ENCODE peak calls at places on chromosomes 3 and 15, in five cellular contexts. One of them, this sample, is unnamed.

GRCh38 chr3:129490273-129490675 is 38.2 kb upstream of the RHO start:
- DNase-seq in caudate nucleus: peak
- DNase-seq in activated T-helper 1 cell treated with Interleukin-2 at 50 U/mL for 16 hours: peak
- DNase-seq in stimulated activated naive B cell treated with anti-CD40 and anti-IgM and Interleukin-4, amounts not matched to agents 10 μg/mL and 1 μg/mL and 100 μg/mL, for 72 hours: peak
- DNase-seq in uterus: peak
- DNase-seq in this sample: peak

GRCh38 chr15:31975446-31976229 is 54.7 kb upstream of the CHRNA7 start:
- DNase-seq in stimulated activated naive B cell treated with anti-CD40 and anti-IgM and Interleukin-4, amounts not matched to agents 10 μg/mL and 1 μg/mL and 100 μg/mL, for 72 hours: no peak
- DNase-seq in activated T-helper 1 cell treated with Interleukin-2 at 50 U/mL for 16 hours: no peak
- DNase-seq in caudate nucleus: no peak
- DNase-seq in uterus: no peak
- DNase-seq in this sample: no peak

GRCh38 chr3:29083081-29083480 is 197.8 kb upstream of the RBMS3 start:
- DNase-seq in activated T-helper 1 cell treated with Interleukin-2 at 50 U/mL for 16 hours: no peak
- DNase-seq in caudate nucleus: no peak
- DNase-seq in stimulated activated naive B cell treated with anti-CD40 and anti-IgM and Interleukin-4, amounts not matched to agents 10 μg/mL and 1 μg/mL and 100 μg/mL, for 72 hours: no peak
- DNase-seq in uterus: no peak
- DNase-seq in this sample: no peak

GRCh38 chr3:129366312-129366831 is 62.1 kb downstream of the EFCAB12 start:
- DNase-seq in activated T-helper 1 cell treated with Interleukin-2 at 50 U/mL for 16 hours: no peak
- DNase-seq in uterus: no peak
- DNase-seq in stimulated activated naive B cell treated with anti-CD40 and anti-IgM and Interleukin-4, amounts not matched to agents 10 μg/mL and 1 μg/mL and 100 μg/mL, for 72 hours: no peak
- DNase-seq in caudate nucleus: no peak
- DNase-seq in this sample: no peak

GRCh38 chr15:89206908-89207331 is 14.5 kb downstream of the RLBP1 start:
- DNase-seq in uterus: peak
- DNase-seq in activated T-helper 1 cell treated with Interleukin-2 at 50 U/mL for 16 hours: peak
- DNase-seq in stimulated activated naive B cell treated with anti-CD40 and anti-IgM and Interleukin-4, amounts not matched to agents 10 μg/mL and 1 μg/mL and 100 μg/mL, for 72 hours: peak
- DNase-seq in caudate nucleus: peak
- DNase-seq in this sample: peak

GRCh38 chr3:9012521-9012920 is 49.2 kb upstream of the RAD18 start:
- DNase-seq in activated T-helper 1 cell treated with Interleukin-2 at 50 U/mL for 16 hours: no peak
- DNase-seq in caudate nucleus: no peak
- DNase-seq in uterus: no peak
- DNase-seq in stimulated activated naive B cell treated with anti-CD40 and anti-IgM and Interleukin-4, amounts not matched to agents 10 μg/mL and 1 μg/mL and 100 μg/mL, for 72 hours: no peak
- DNase-seq in this sample: no peak

GRCh38 chr3:174776123-174776522 is 83.0 kb upstream of the NAALADL2 start:
- DNase-seq in stimulated activated naive B cell treated with anti-CD40 and anti-IgM and Interleukin-4, amounts not matched to agents 10 μg/mL and 1 μg/mL and 100 μg/mL, for 72 hours: no peak
- DNase-seq in caudate nucleus: no peak
- DNase-seq in uterus: no peak
- DNase-seq in activated T-helper 1 cell treated with Interleukin-2 at 50 U/mL for 16 hours: no peak
- DNase-seq in this sample: no peak

GRCh38 chr3:133578548-133579191 is 5.2 kb downstream of the CDV3 start:
- DNase-seq in activated T-helper 1 cell treated with Interleukin-2 at 50 U/mL for 16 hours: no peak
- DNase-seq in caudate nucleus: no peak
- DNase-seq in uterus: no peak
- DNase-seq in stimulated activated naive B cell treated with anti-CD40 and anti-IgM and Interleukin-4, amounts not matched to agents 10 μg/mL and 1 μg/mL and 100 μg/mL, for 72 hours: no peak
- DNase-seq in this sample: no peak

GRCh38 chr15:58293622-58294550 is 137.9 kb upstream of the LIPC start:
- DNase-seq in activated T-helper 1 cell treated with Interleukin-2 at 50 U/mL for 16 hours: no peak
- DNase-seq in caudate nucleus: no peak
- DNase-seq in uterus: no peak
- DNase-seq in stimulated activated naive B cell treated with anti-CD40 and anti-IgM and Interleukin-4, amounts not matched to agents 10 μg/mL and 1 μg/mL and 100 μg/mL, for 72 hours: no peak
- DNase-seq in this sample: no peak

GRCh38 chr3:107461721-107462120 is 61.0 kb upstream of the BBX start:
- DNase-seq in stimulated activated naive B cell treated with anti-CD40 and anti-IgM and Interleukin-4, amounts not matched to agents 10 μg/mL and 1 μg/mL and 100 μg/mL, for 72 hours: no peak
- DNase-seq in uterus: no peak
- DNase-seq in activated T-helper 1 cell treated with Interleukin-2 at 50 U/mL for 16 hours: no peak
- DNase-seq in caudate nucleus: no peak
- DNase-seq in this sample: no peak

GRCh38 chr3:71355862-71356261 is 227.7 kb downstream of the FOXP1 start:
- DNase-seq in stimulated activated naive B cell treated with anti-CD40 and anti-IgM and Interleukin-4, amounts not matched to agents 10 μg/mL and 1 μg/mL and 100 μg/mL, for 72 hours: peak
- DNase-seq in activated T-helper 1 cell treated with Interleukin-2 at 50 U/mL for 16 hours: no peak
- DNase-seq in caudate nucleus: no peak
- DNase-seq in uterus: no peak
- DNase-seq in this sample: no peak

GRCh38 chr15:34855893-34856292 is 60.5 kb upstream of the ACTC1 start:
- DNase-seq in stimulated activated naive B cell treated with anti-CD40 and anti-IgM and Interleukin-4, amounts not matched to agents 10 μg/mL and 1 μg/mL and 100 μg/mL, for 72 hours: no peak
- DNase-seq in activated T-helper 1 cell treated with Interleukin-2 at 50 U/mL for 16 hours: no peak
- DNase-seq in caudate nucleus: no peak
- DNase-seq in uterus: no peak
- DNase-seq in this sample: peak

GRCh38 chr3:183777016-183777618 is 48.3 kb downstream of the MAP6D1 start:
- DNase-seq in caudate nucleus: no peak
- DNase-seq in activated T-helper 1 cell treated with Interleukin-2 at 50 U/mL for 16 hours: no peak
- DNase-seq in stimulated activated naive B cell treated with anti-CD40 and anti-IgM and Interleukin-4, amounts not matched to agents 10 μg/mL and 1 μg/mL and 100 μg/mL, for 72 hours: no peak
- DNase-seq in uterus: no peak
- DNase-seq in this sample: no peak

GRCh38 chr3:152780553-152780952 is 54.4 kb upstream of the P2RY1 start:
- DNase-seq in uterus: no peak
- DNase-seq in stimulated activated naive B cell treated with anti-CD40 and anti-IgM and Interleukin-4, amounts not matched to agents 10 μg/mL and 1 μg/mL and 100 μg/mL, for 72 hours: no peak
- DNase-seq in caudate nucleus: no peak
- DNase-seq in activated T-helper 1 cell treated with Interleukin-2 at 50 U/mL for 16 hours: no peak
- DNase-seq in this sample: no peak

GRCh38 chr3:191217331-191217730 is 18.3 kb downstream of the OSTN start:
- DNase-seq in uterus: no peak
- DNase-seq in activated T-helper 1 cell treated with Interleukin-2 at 50 U/mL for 16 hours: no peak
- DNase-seq in stimulated activated naive B cell treated with anti-CD40 and anti-IgM and Interleukin-4, amounts not matched to agents 10 μg/mL and 1 μg/mL and 100 μg/mL, for 72 hours: no peak
- DNase-seq in caudate nucleus: no peak
- DNase-seq in this sample: no peak

GRCh38 chr3:168398371-168399030 is 302.8 kb upstream of the GOLIM4 start:
- DNase-seq in stimulated activated naive B cell treated with anti-CD40 and anti-IgM and Interleukin-4, amounts not matched to agents 10 μg/mL and 1 μg/mL and 100 μg/mL, for 72 hours: no peak
- DNase-seq in activated T-helper 1 cell treated with Interleukin-2 at 50 U/mL for 16 hours: no peak
- DNase-seq in caudate nucleus: no peak
- DNase-seq in uterus: no peak
- DNase-seq in this sample: no peak

GRCh38 chr15:31273258-31273941 is 53.2 kb upstream of the KLF13 start:
- DNase-seq in stimulated activated naive B cell treated with anti-CD40 and anti-IgM and Interleukin-4, amounts not matched to agents 10 μg/mL and 1 μg/mL and 100 μg/mL, for 72 hours: no peak
- DNase-seq in uterus: no peak
- DNase-seq in caudate nucleus: no peak
- DNase-seq in activated T-helper 1 cell treated with Interleukin-2 at 50 U/mL for 16 hours: no peak
- DNase-seq in this sample: no peak

GRCh38 chr15:91534235-91534634 is 319.3 kb upstream of the SLCO3A1 start:
- DNase-seq in caudate nucleus: no peak
- DNase-seq in stimulated activated naive B cell treated with anti-CD40 and anti-IgM and Interleukin-4, amounts not matched to agents 10 μg/mL and 1 μg/mL and 100 μg/mL, for 72 hours: no peak
- DNase-seq in uterus: no peak
- DNase-seq in activated T-helper 1 cell treated with Interleukin-2 at 50 U/mL for 16 hours: no peak
- DNase-seq in this sample: no peak

GRCh38 chr3:117149577-117149976 is 440.0 kb downstream of the TUSC7 start:
- DNase-seq in uterus: no peak
- DNase-seq in caudate nucleus: no peak
- DNase-seq in activated T-helper 1 cell treated with Interleukin-2 at 50 U/mL for 16 hours: no peak
- DNase-seq in stimulated activated naive B cell treated with anti-CD40 and anti-IgM and Interleukin-4, amounts not matched to agents 10 μg/mL and 1 μg/mL and 100 μg/mL, for 72 hours: no peak
- DNase-seq in this sample: no peak

GRCh38 chr15:71066983-71067382 is 48.3 kb upstream of the THSD4 start:
- DNase-seq in stimulated activated naive B cell treated with anti-CD40 and anti-IgM and Interleukin-4, amounts not matched to agents 10 μg/mL and 1 μg/mL and 100 μg/mL, for 72 hours: no peak
- DNase-seq in activated T-helper 1 cell treated with Interleukin-2 at 50 U/mL for 16 hours: no peak
- DNase-seq in uterus: peak
- DNase-seq in caudate nucleus: no peak
- DNase-seq in this sample: no peak

GRCh38 chr3:195226900-195227447 is 44.0 kb downstream of the XXYLT1 start:
- DNase-seq in stimulated activated naive B cell treated with anti-CD40 and anti-IgM and Interleukin-4, amounts not matched to agents 10 μg/mL and 1 μg/mL and 100 μg/mL, for 72 hours: no peak
- DNase-seq in caudate nucleus: no peak
- DNase-seq in uterus: peak
- DNase-seq in activated T-helper 1 cell treated with Interleukin-2 at 50 U/mL for 16 hours: no peak
- DNase-seq in this sample: no peak

GRCh38 chr3:133941390-133941789 is 45.7 kb upstream of the RAB6B start:
- DNase-seq in stimulated activated naive B cell treated with anti-CD40 and anti-IgM and Interleukin-4, amounts not matched to agents 10 μg/mL and 1 μg/mL and 100 μg/mL, for 72 hours: no peak
- DNase-seq in uterus: no peak
- DNase-seq in caudate nucleus: no peak
- DNase-seq in activated T-helper 1 cell treated with Interleukin-2 at 50 U/mL for 16 hours: no peak
- DNase-seq in this sample: no peak

GRCh38 chr3:81435050-81435449 is 326.4 kb downstream of the GBE1 start:
- DNase-seq in caudate nucleus: no peak
- DNase-seq in uterus: no peak
- DNase-seq in stimulated activated naive B cell treated with anti-CD40 and anti-IgM and Interleukin-4, amounts not matched to agents 10 μg/mL and 1 μg/mL and 100 μg/mL, for 72 hours: no peak
- DNase-seq in activated T-helper 1 cell treated with Interleukin-2 at 50 U/mL for 16 hours: no peak
- DNase-seq in this sample: no peak

GRCh38 chr15:29596266-29596665 is 226.0 kb downstream of the TJP1 start:
- DNase-seq in caudate nucleus: no peak
- DNase-seq in stimulated activated naive B cell treated with anti-CD40 and anti-IgM and Interleukin-4, amounts not matched to agents 10 μg/mL and 1 μg/mL and 100 μg/mL, for 72 hours: no peak
- DNase-seq in activated T-helper 1 cell treated with Interleukin-2 at 50 U/mL for 16 hours: no peak
- DNase-seq in uterus: no peak
- DNase-seq in this sample: no peak

GRCh38 chr3:70856414-70857162 is 544.1 kb upstream of the MDFIC2 start:
- DNase-seq in uterus: no peak
- DNase-seq in stimulated activated naive B cell treated with anti-CD40 and anti-IgM and Interleukin-4, amounts not matched to agents 10 μg/mL and 1 μg/mL and 100 μg/mL, for 72 hours: no peak
- DNase-seq in caudate nucleus: no peak
- DNase-seq in activated T-helper 1 cell treated with Interleukin-2 at 50 U/mL for 16 hours: no peak
- DNase-seq in this sample: no peak

GRCh38 chr15:91031796-91032195 is 9.4 kb upstream of the VPS33B start:
- DNase-seq in activated T-helper 1 cell treated with Interleukin-2 at 50 U/mL for 16 hours: no peak
- DNase-seq in uterus: no peak
- DNase-seq in stimulated activated naive B cell treated with anti-CD40 and anti-IgM and Interleukin-4, amounts not matched to agents 10 μg/mL and 1 μg/mL and 100 μg/mL, for 72 hours: no peak
- DNase-seq in caudate nucleus: no peak
- DNase-seq in this sample: no peak

GRCh38 chr3:107942244-107942643 is 148.6 kb downstream of the CD47 start:
- DNase-seq in uterus: no peak
- DNase-seq in stimulated activated naive B cell treated with anti-CD40 and anti-IgM and Interleukin-4, amounts not matched to agents 10 μg/mL and 1 μg/mL and 100 μg/mL, for 72 hours: no peak
- DNase-seq in caudate nucleus: no peak
- DNase-seq in activated T-helper 1 cell treated with Interleukin-2 at 50 U/mL for 16 hours: no peak
- DNase-seq in this sample: no peak

GRCh38 chr3:172194702-172195392 is 155.5 kb downstream of the FNDC3B start:
- DNase-seq in stimulated activated naive B cell treated with anti-CD40 and anti-IgM and Interleukin-4, amounts not matched to agents 10 μg/mL and 1 μg/mL and 100 μg/mL, for 72 hours: no peak
- DNase-seq in uterus: no peak
- DNase-seq in activated T-helper 1 cell treated with Interleukin-2 at 50 U/mL for 16 hours: no peak
- DNase-seq in caudate nucleus: no peak
- DNase-seq in this sample: no peak

GRCh38 chr3:120604784-120605183 is 8.6 kb downstream of the NDUFB4 start:
- DNase-seq in stimulated activated naive B cell treated with anti-CD40 and anti-IgM and Interleukin-4, amounts not matched to agents 10 μg/mL and 1 μg/mL and 100 μg/mL, for 72 hours: no peak
- DNase-seq in uterus: no peak
- DNase-seq in activated T-helper 1 cell treated with Interleukin-2 at 50 U/mL for 16 hours: no peak
- DNase-seq in caudate nucleus: no peak
- DNase-seq in this sample: no peak

GRCh38 chr3:116059421-116060096 is 385.7 kb downstream of the LSAMP start:
- DNase-seq in uterus: no peak
- DNase-seq in caudate nucleus: no peak
- DNase-seq in stimulated activated naive B cell treated with anti-CD40 and anti-IgM and Interleukin-4, amounts not matched to agents 10 μg/mL and 1 μg/mL and 100 μg/mL, for 72 hours: no peak
- DNase-seq in activated T-helper 1 cell treated with Interleukin-2 at 50 U/mL for 16 hours: no peak
- DNase-seq in this sample: no peak

GRCh38 chr3:192170031-192170430 is 557.3 kb downstream of the FGF12 start:
- DNase-seq in caudate nucleus: no peak
- DNase-seq in stimulated activated naive B cell treated with anti-CD40 and anti-IgM and Interleukin-4, amounts not matched to agents 10 μg/mL and 1 μg/mL and 100 μg/mL, for 72 hours: no peak
- DNase-seq in activated T-helper 1 cell treated with Interleukin-2 at 50 U/mL for 16 hours: no peak
- DNase-seq in uterus: no peak
- DNase-seq in this sample: no peak

GRCh38 chr3:10467904-10468610 is 37.3 kb downstream of the ATP2B2 start:
- DNase-seq in uterus: no peak
- DNase-seq in stimulated activated naive B cell treated with anti-CD40 and anti-IgM and Interleukin-4, amounts not matched to agents 10 μg/mL and 1 μg/mL and 100 μg/mL, for 72 hours: no peak
- DNase-seq in activated T-helper 1 cell treated with Interleukin-2 at 50 U/mL for 16 hours: no peak
- DNase-seq in caudate nucleus: no peak
- DNase-seq in this sample: no peak

GRCh38 chr15:78303729-78304486 is 4.5 kb upstream of the SKIC8 start:
- DNase-seq in caudate nucleus: no peak
- DNase-seq in uterus: no peak
- DNase-seq in activated T-helper 1 cell treated with Interleukin-2 at 50 U/mL for 16 hours: no peak
- DNase-seq in stimulated activated naive B cell treated with anti-CD40 and anti-IgM and Interleukin-4, amounts not matched to agents 10 μg/mL and 1 μg/mL and 100 μg/mL, for 72 hours: no peak
- DNase-seq in this sample: no peak

GRCh38 chr3:12558706-12559105 is 1.8 kb downstream of the MKRN2 start:
- DNase-seq in caudate nucleus: no peak
- DNase-seq in stimulated activated naive B cell treated with anti-CD40 and anti-IgM and Interleukin-4, amounts not matched to agents 10 μg/mL and 1 μg/mL and 100 μg/mL, for 72 hours: no peak
- DNase-seq in activated T-helper 1 cell treated with Interleukin-2 at 50 U/mL for 16 hours: no peak
- DNase-seq in uterus: no peak
- DNase-seq in this sample: no peak